ENCODE peak calls at places on chromosome 5, in six cellular contexts. One of them, this sample, is unnamed.

GRCh38 chr5:178384815-178385471 is 152.3 kb upstream of the PHYKPL start:
- DNase-seq in upper lobe of left lung: peak; percentile 47
- DNase-seq in transverse colon: no peak
- DNase-seq in hepatocyte: no peak
- DNase-seq in cardiac muscle cell: no peak
- DNase-seq in heart right ventricle: no peak
- DNase-seq in this sample: no peak

GRCh38 chr5:60811105-60811504 is 33.0 kb downstream of the ELOVL7 start:
- DNase-seq in upper lobe of left lung: no peak
- DNase-seq in transverse colon: no peak
- DNase-seq in hepatocyte: no peak
- DNase-seq in cardiac muscle cell: no peak
- DNase-seq in heart right ventricle: no peak
- DNase-seq in this sample: no peak

GRCh38 chr5:79120221-79120620 is 8.6 kb downstream of the BHMT start:
- DNase-seq in upper lobe of left lung: no peak
- DNase-seq in transverse colon: no peak
- DNase-seq in hepatocyte: no peak
- DNase-seq in cardiac muscle cell: no peak
- DNase-seq in heart right ventricle: no peak
- DNase-seq in this sample: no peak

GRCh38 chr5:65084774-65085173 is 316.0 kb downstream of the CWC27 start:
- DNase-seq in upper lobe of left lung: no peak
- DNase-seq in transverse colon: no peak
- DNase-seq in hepatocyte: no peak
- DNase-seq in cardiac muscle cell: no peak
- DNase-seq in heart right ventricle: no peak
- DNase-seq in this sample: no peak

GRCh38 chr5:167512111-167512510 is 779.3 kb upstream of the WWC1 start:
- DNase-seq in upper lobe of left lung: no peak
- DNase-seq in transverse colon: no peak
- DNase-seq in hepatocyte: no peak
- DNase-seq in cardiac muscle cell: no peak
- DNase-seq in heart right ventricle: no peak
- DNase-seq in this sample: no peak

GRCh38 chr5:167798427-167798826 is 493.0 kb upstream of the WWC1 start:
- DNase-seq in upper lobe of left lung: no peak
- DNase-seq in transverse colon: no peak
- DNase-seq in hepatocyte: peak; percentile 19
- DNase-seq in cardiac muscle cell: no peak
- DNase-seq in heart right ventricle: no peak
- DNase-seq in this sample: no peak

GRCh38 chr5:149581192-149581861 is at the start of gene ARHGEF37:
- DNase-seq in upper lobe of left lung: peak; percentile 95
- DNase-seq in transverse colon: peak; percentile 91
- DNase-seq in hepatocyte: peak; percentile 77
- DNase-seq in cardiac muscle cell: peak; percentile 81
- DNase-seq in heart right ventricle: peak; percentile 96
- DNase-seq in this sample: peak; percentile 36

GRCh38 chr5:57736716-57737115 is 254.1 kb upstream of the ACTBL2 start:
- DNase-seq in upper lobe of left lung: no peak
- DNase-seq in transverse colon: no peak
- DNase-seq in hepatocyte: no peak
- DNase-seq in cardiac muscle cell: no peak
- DNase-seq in heart right ventricle: no peak
- DNase-seq in this sample: no peak

GRCh38 chr5:20420991-20421595 is 433.1 kb upstream of the CDH18 start:
- DNase-seq in upper lobe of left lung: no peak
- DNase-seq in transverse colon: no peak
- DNase-seq in hepatocyte: no peak
- DNase-seq in cardiac muscle cell: no peak
- DNase-seq in heart right ventricle: no peak
- DNase-seq in this sample: no peak

GRCh38 chr5:163894645-163895044 is 389.2 kb downstream of the MAT2B start:
- DNase-seq in upper lobe of left lung: no peak
- DNase-seq in transverse colon: no peak
- DNase-seq in hepatocyte: no peak
- DNase-seq in cardiac muscle cell: peak; percentile 54
- DNase-seq in heart right ventricle: no peak
- DNase-seq in this sample: no peak

GRCh38 chr5:107917983-107918382 is 247.2 kb upstream of the EFNA5 start:
- DNase-seq in upper lobe of left lung: no peak
- DNase-seq in transverse colon: no peak
- DNase-seq in hepatocyte: no peak
- DNase-seq in cardiac muscle cell: no peak
- DNase-seq in heart right ventricle: no peak
- DNase-seq in this sample: no peak

GRCh38 chr5:132383261-132383660 is 13.8 kb downstream of the SLC22A5 start:
- DNase-seq in upper lobe of left lung: no peak
- DNase-seq in transverse colon: no peak
- DNase-seq in hepatocyte: no peak
- DNase-seq in cardiac muscle cell: no peak
- DNase-seq in heart right ventricle: no peak
- DNase-seq in this sample: no peak

GRCh38 chr5:174229640-174230350 is 184.3 kb downstream of the NSG2 start:
- DNase-seq in upper lobe of left lung: no peak
- DNase-seq in transverse colon: no peak
- DNase-seq in hepatocyte: no peak
- DNase-seq in cardiac muscle cell: peak; percentile 31
- DNase-seq in heart right ventricle: no peak
- DNase-seq in this sample: no peak

GRCh38 chr5:65927497-65928340 is 1.3 kb downstream of the ERBIN start:
- DNase-seq in upper lobe of left lung: no peak
- DNase-seq in transverse colon: no peak
- DNase-seq in hepatocyte: peak; percentile 62
- DNase-seq in cardiac muscle cell: peak; percentile 68
- DNase-seq in heart right ventricle: no peak
- DNase-seq in this sample: no peak

GRCh38 chr5:56588636-56589485 is 226.5 kb upstream of the MAP3K1 start:
- DNase-seq in upper lobe of left lung: peak; percentile 29
- DNase-seq in transverse colon: peak; percentile 78
- DNase-seq in hepatocyte: no peak
- DNase-seq in cardiac muscle cell: no peak
- DNase-seq in heart right ventricle: peak; percentile 58
- DNase-seq in this sample: no peak

GRCh38 chr5:125695994-125696679 is 727.1 kb upstream of the GRAMD2B start:
- DNase-seq in upper lobe of left lung: no peak
- DNase-seq in transverse colon: no peak
- DNase-seq in hepatocyte: peak; percentile 26
- DNase-seq in cardiac muscle cell: peak; percentile 53
- DNase-seq in heart right ventricle: no peak
- DNase-seq in this sample: no peak

GRCh38 chr5:97229196-97229595 is 46.1 kb upstream of the RIOK2 start:
- DNase-seq in upper lobe of left lung: no peak
- DNase-seq in transverse colon: no peak
- DNase-seq in hepatocyte: peak; percentile 14
- DNase-seq in cardiac muscle cell: no peak
- DNase-seq in heart right ventricle: no peak
- DNase-seq in this sample: no peak

GRCh38 chr5:38008198-38008597 is 168.4 kb upstream of the GDNF start:
- DNase-seq in upper lobe of left lung: no peak
- DNase-seq in transverse colon: no peak
- DNase-seq in hepatocyte: no peak
- DNase-seq in cardiac muscle cell: no peak
- DNase-seq in heart right ventricle: no peak
- DNase-seq in this sample: no peak

GRCh38 chr5:17991775-17992174 is 357.5 kb downstream of the TAF11L14 start:
- DNase-seq in upper lobe of left lung: no peak
- DNase-seq in transverse colon: no peak
- DNase-seq in hepatocyte: no peak
- DNase-seq in cardiac muscle cell: no peak
- DNase-seq in heart right ventricle: no peak
- DNase-seq in this sample: no peak

GRCh38 chr5:113271753-113272454 is 162.9 kb downstream of the TSSK1B start:
- DNase-seq in upper lobe of left lung: no peak
- DNase-seq in transverse colon: no peak
- DNase-seq in hepatocyte: no peak
- DNase-seq in cardiac muscle cell: peak; percentile 38
- DNase-seq in heart right ventricle: no peak
- DNase-seq in this sample: no peak

GRCh38 chr5:126597156-126597555 is 2.1 kb upstream of the ALDH7A1 start:
- DNase-seq in upper lobe of left lung: no peak
- DNase-seq in transverse colon: no peak
- DNase-seq in hepatocyte: no peak
- DNase-seq in cardiac muscle cell: peak; percentile 93
- DNase-seq in heart right ventricle: no peak
- DNase-seq in this sample: no peak

GRCh38 chr5:117095322-117095721 is 520.7 kb upstream of the SEMA6A start:
- DNase-seq in upper lobe of left lung: no peak
- DNase-seq in transverse colon: no peak
- DNase-seq in hepatocyte: no peak
- DNase-seq in cardiac muscle cell: no peak
- DNase-seq in heart right ventricle: no peak
- DNase-seq in this sample: no peak

GRCh38 chr5:66860199-66860975 is 264.2 kb downstream of the MAST4 start:
- DNase-seq in upper lobe of left lung: no peak
- DNase-seq in transverse colon: no peak
- DNase-seq in hepatocyte: no peak
- DNase-seq in cardiac muscle cell: peak; percentile 67
- DNase-seq in heart right ventricle: no peak
- DNase-seq in this sample: no peak

GRCh38 chr5:24642022-24642421 is 2.8 kb downstream of the CDH10 start:
- DNase-seq in upper lobe of left lung: no peak
- DNase-seq in transverse colon: no peak
- DNase-seq in hepatocyte: peak; percentile 43
- DNase-seq in cardiac muscle cell: peak; percentile 12
- DNase-seq in heart right ventricle: no peak
- DNase-seq in this sample: no peak

GRCh38 chr5:154614595-154614994 is 136.6 kb upstream of the HAND1 start:
- DNase-seq in upper lobe of left lung: no peak
- DNase-seq in transverse colon: no peak
- DNase-seq in hepatocyte: no peak
- DNase-seq in cardiac muscle cell: no peak
- DNase-seq in heart right ventricle: no peak
- DNase-seq in this sample: no peak

GRCh38 chr5:154624341-154624740 is 130.8 kb upstream of the LARP1 start:
- DNase-seq in upper lobe of left lung: no peak
- DNase-seq in transverse colon: no peak
- DNase-seq in hepatocyte: no peak
- DNase-seq in cardiac muscle cell: no peak
- DNase-seq in heart right ventricle: no peak
- DNase-seq in this sample: no peak

GRCh38 chr5:154625031-154625430 is 130.1 kb upstream of the LARP1 start:
- DNase-seq in upper lobe of left lung: no peak
- DNase-seq in transverse colon: no peak
- DNase-seq in hepatocyte: no peak
- DNase-seq in cardiac muscle cell: no peak
- DNase-seq in heart right ventricle: no peak
- DNase-seq in this sample: no peak

GRCh38 chr5:154618696-154619095 is 136.5 kb upstream of the LARP1 start:
- DNase-seq in upper lobe of left lung: no peak
- DNase-seq in transverse colon: no peak
- DNase-seq in hepatocyte: no peak
- DNase-seq in cardiac muscle cell: no peak
- DNase-seq in heart right ventricle: no peak
- DNase-seq in this sample: no peak

GRCh38 chr5:154620406-154620805 is 134.8 kb upstream of the LARP1 start:
- DNase-seq in upper lobe of left lung: no peak
- DNase-seq in transverse colon: no peak
- DNase-seq in hepatocyte: no peak
- DNase-seq in cardiac muscle cell: no peak
- DNase-seq in heart right ventricle: no peak
- DNase-seq in this sample: no peak
- TF ChIP-seq CTCF in upper lobe of left lung: no peak
- TF ChIP-seq CTCF in transverse colon: no peak
- TF ChIP-seq CTCF in hepatocyte: no peak
- TF ChIP-seq CTCF in cardiac muscle cell: no peak
- TF ChIP-seq CTCF in heart right ventricle: no peak
- TF ChIP-seq CTCF in this sample: no peak

DNA sequence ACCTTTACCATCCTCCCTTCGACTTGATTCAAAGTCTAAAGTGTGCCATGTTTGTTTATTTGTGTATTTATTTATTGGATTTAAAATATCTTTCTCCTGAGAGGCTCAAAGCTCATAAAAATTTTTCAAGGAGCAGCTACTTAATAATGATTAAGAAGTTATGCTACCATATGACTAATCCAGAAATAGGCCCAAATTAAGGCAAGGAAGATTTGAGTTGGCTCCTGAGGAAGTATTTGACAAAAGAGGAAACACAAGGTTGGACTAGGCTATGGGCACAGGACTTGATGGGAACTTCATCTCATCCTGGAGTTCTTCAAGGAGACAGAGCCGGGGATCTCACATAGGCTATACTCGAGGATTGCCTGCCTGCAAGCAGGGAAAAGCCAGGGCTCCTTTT is 22.4 kb upstream of the PPP2CA start:
- DNase-seq in upper lobe of left lung: no peak
- DNase-seq in transverse colon: no peak
- DNase-seq in hepatocyte: no peak
- DNase-seq in cardiac muscle cell: no peak
- DNase-seq in heart right ventricle: no peak
- DNase-seq in this sample: no peak
- H3K4me1 ChIP-seq in upper lobe of left lung: peaks cover 3% of the 10 kb centered on the region
- H3K4me1 ChIP-seq in transverse colon: no peaks in the 10 kb centered on the region
- H3K4me1 ChIP-seq in hepatocyte: peaks cover 7% of the 10 kb centered on the region
- H3K4me1 ChIP-seq in cardiac muscle cell: peaks cover 3% of the 10 kb centered on the region
- H3K4me1 ChIP-seq in heart right ventricle: peaks cover 19% of the 10 kb centered on the region
- H3K4me1 ChIP-seq in this sample: peaks cover 37% of the 10 kb centered on the region

DNA sequence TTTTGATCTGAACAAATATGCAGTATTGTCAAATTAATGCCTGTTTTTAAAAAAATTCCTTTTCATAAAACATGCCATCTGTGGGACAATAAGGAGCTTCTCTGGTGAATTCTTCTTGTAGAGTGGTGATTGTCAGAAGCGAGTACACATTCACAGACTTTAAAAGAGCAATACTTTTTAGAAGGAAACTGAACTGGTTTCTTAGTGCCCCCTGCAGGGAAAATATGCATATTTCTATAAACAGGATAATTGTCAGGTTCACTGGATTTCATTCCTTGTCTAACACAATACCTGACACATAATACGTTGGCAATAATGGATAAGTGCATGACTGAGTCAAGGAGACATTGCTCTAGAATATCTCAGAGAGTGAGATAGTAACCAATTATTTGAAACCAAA is 133.7 kb downstream of the KIF4B start:
- DNase-seq in upper lobe of left lung: no peak
- DNase-seq in transverse colon: no peak
- DNase-seq in hepatocyte: peak; percentile 14
- DNase-seq in cardiac muscle cell: peak; percentile 18
- DNase-seq in heart right ventricle: no peak
- DNase-seq in this sample: no peak
- TF ChIP-seq CTCF in upper lobe of left lung: no peak
- TF ChIP-seq CTCF in transverse colon: no peak
- TF ChIP-seq CTCF in hepatocyte: peak; percentile 40
- TF ChIP-seq CTCF in cardiac muscle cell: peak; percentile 32
- TF ChIP-seq CTCF in heart right ventricle: no peak
- TF ChIP-seq CTCF in this sample: peak; percentile 37

DNA sequence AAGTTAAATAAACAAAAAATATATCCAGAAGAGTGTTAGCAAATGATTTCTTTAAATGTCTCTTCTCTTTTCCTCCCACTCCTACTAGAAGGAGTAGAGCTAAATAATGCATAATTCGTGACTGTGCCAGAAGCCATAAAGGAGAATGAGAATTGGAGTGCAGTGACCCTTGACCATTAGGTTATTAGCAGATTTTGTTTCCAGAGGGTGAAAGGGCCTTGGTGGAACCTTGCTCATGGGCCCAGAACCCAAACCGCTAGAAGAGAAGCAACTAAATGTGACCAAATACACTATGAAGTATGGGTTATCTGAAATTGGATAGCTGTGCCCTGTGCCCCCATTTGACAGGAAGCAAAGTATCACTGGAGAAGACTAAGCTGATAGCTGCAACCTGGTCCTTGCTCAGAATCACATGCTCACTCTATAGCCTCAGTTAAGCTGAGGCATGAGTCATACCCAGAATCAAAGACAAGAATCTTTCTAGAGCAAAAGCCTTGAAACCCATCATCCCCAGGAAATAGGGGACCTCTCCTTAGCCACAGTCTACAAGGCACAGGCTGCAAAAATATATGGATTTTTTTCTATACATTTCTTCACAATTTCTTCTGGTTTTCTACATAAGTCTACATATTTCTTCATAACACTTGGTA is 36.3 kb downstream of the CAPSL start:
- DNase-seq in upper lobe of left lung: no peak
- DNase-seq in transverse colon: no peak
- DNase-seq in hepatocyte: peak; percentile 16
- DNase-seq in cardiac muscle cell: peak; percentile 7
- DNase-seq in heart right ventricle: no peak
- DNase-seq in this sample: no peak
- H3K4me1 ChIP-seq in upper lobe of left lung: no peaks in the 10 kb centered on the region
- H3K4me1 ChIP-seq in transverse colon: no peaks in the 10 kb centered on the region
- H3K4me1 ChIP-seq in hepatocyte: no peaks in the 10 kb centered on the region
- H3K4me1 ChIP-seq in cardiac muscle cell: peaks cover 4% of the 10 kb centered on the region
- H3K4me1 ChIP-seq in heart right ventricle: no peaks in the 10 kb centered on the region
- H3K4me1 ChIP-seq in this sample: no peaks in the 10 kb centered on the region

This sample was measured in Caco-2.